ENCODE peak calls at places on chromosomes 3 and 15, in eight cellular contexts. N is body of pancreas; F is left ventricle myocardium inferior; E is endodermal cell; A is CD4-positive, alpha-beta memory T cell; U is aorta; T is iPS DF 6.9; H is choroid plexus epithelial cell. R is an unnamed sample.

GRCh38 chr15:42584031-42584765 is 8.8 kb downstream of the STARD9 start:
- DNase-seq in U (no peak), A (no peak), H (no peak), N (no peak), E (peak), F (no peak), T (no peak), R (no peak)

GRCh38 chr15:64911317-64912186 is at the start of gene ANKDD1A:
- DNase-seq in A (peak), F (peak), E (peak), N (peak), T (no peak), U (peak), H (peak), R (no peak)

GRCh38 chr3:86737517-86737916 is 253.4 kb downstream of the VGLL3 start:
- DNase-seq in U (no peak), E (no peak), N (no peak), T (no peak), H (no peak), F (no peak), A (no peak), R (no peak)

GRCh38 chr15:59994855-59995557 is 9.1 kb upstream of the FOXB1 start:
- DNase-seq in E (peak), N (no peak), U (no peak), H (no peak), T (no peak), F (no peak), A (no peak), R (no peak)

GRCh38 chr3:171054921-171055320 is 28.4 kb upstream of the SLC2A2 start:
- DNase-seq in E (no peak), U (no peak), H (peak), F (no peak), T (no peak), N (no peak), A (no peak), R (no peak)

GRCh38 chr15:38050529-38050928 is 116.1 kb downstream of the TMCO5A start:
- DNase-seq in F (no peak), N (no peak), H (peak), A (no peak), U (no peak), T (no peak), E (no peak), R (no peak)

GRCh38 chr3:76651784-76652183 is 388.1 kb upstream of the ROBO2 start:
- DNase-seq in T (no peak), U (no peak), F (no peak), H (peak), A (no peak), E (no peak), N (no peak), R (no peak)

GRCh38 chr15:67547836-67548531 is 5.5 kb downstream of the MAP2K5 start:
- DNase-seq in F (no peak), T (no peak), E (no peak), U (no peak), N (no peak), A (no peak), H (peak), R (no peak)

GRCh38 chr3:128054363-128054762 is 2.1 kb downstream of the SEC61A1 start:
- DNase-seq in A (no peak), T (no peak), U (no peak), E (no peak), F (no peak), H (peak), N (no peak), R (no peak)
- H3K4me3 ChIP-seq in A (no peak), T (no peak), U (no peak), E (peak), F (peak), H (peak), N (no peak), R (peak)

DNA sequence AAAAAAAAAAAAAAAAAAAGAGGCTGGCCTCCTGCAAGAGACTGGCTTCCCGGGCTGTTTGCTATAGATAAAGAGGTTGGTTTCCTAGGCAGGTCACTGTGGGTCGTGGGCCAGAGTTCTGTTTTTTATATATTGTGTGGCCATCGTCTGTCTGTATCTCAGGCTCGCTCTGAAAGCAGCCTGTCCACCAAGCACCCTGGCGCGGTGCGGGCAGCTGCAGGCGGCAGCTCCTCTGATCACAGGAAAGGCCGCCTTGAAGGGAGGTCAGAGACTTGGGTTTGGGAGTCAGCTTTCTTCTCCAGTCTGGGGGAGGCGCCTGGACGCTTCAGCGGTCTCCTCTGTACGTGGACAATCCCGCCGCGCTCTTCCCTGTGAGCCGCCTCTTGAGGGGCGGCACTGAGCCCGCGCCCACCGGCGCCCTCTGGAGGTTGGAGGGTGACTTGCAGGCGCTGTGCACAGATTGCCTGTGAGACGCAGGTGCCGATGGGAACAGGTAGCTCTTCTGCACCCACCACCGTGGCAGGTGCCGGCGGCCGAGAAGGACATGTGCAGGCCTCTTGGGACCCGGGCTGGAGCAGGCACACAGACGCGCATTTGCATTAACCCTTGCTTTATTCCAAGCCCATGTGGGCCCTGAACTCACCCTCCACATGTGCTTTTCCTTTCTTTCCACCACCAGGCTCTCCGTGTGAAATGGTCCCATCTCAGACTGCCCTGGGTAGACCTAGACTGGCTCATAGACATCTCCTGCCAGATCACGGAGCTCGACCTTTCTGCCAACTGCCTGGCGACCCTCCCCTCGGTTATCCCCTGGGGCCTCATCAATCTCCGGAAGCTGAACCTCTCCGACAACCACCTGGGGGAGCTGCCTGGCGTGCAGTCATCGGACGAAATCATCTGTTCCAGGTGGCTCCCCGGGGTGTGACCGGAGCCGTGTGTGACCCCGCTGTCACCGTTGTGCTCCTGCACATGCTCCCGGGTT is 89.3 kb downstream of the LRRK1 start:
- DNase-seq in E (peak), N (peak), U (peak), A (peak), H (peak), F (peak), T (peak), R (peak)
- H3K4me3 ChIP-seq in E (peak), N (peak), U (no peak), A (peak), H (peak), F (peak), T (peak), R (peak)

DNA sequence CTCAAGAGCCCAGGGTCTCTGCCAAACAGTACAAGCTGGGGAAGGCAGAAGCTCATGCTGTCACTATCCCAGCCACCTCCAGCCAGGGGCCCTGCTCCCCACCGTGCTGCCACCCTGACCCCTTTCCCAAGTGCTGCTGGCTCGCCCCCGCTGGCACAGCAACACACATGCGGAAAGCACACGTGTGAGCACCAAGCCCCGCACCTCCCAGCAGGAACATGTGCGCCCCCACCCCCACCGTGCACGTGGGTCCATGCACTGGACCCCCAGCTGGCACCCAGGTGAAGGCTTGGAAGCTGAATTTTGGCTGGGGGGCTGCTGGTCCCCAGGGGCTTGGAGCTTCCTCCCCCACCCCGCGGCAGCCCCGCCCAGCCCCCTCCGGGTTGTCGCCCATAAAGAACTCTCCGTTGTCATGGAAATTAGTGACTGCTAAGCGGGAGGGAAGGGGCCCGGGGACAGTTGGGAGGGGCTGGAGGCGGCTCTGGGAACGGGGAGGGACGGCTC is 703 bp downstream of the CAMKV start:
- DNase-seq in H (no peak), N (no peak), A (no peak), T (no peak), F (no peak), E (peak), U (no peak), R (no peak)
- H3K4me3 ChIP-seq in H (no peak), N (peak), A (peak), T (peak), F (peak), E (peak), U (no peak), R (peak)

DNA sequence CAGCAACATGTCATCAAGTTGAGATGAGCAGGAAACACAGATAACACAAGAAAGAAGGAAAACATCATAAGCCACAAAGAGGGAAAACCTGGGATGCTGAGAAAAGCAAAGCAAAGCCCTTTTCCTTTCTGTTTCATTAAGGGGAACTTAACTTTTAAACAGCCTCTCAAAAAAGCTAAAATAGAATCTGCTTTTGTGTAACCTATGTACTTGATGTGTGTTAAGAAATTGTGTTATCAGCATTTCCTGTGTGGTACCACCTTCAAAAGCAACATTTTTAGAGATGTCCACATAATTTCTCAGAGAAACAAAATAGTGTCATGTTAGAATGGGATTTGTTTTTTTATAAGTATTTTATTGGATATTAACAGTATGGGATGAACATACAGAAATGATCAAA is 206.2 kb downstream of the IL20RB start:
- DNase-seq in A (no peak), U (no peak), F (no peak), H (no peak), N (no peak), T (no peak), E (no peak), R (no peak)
- H3K4me3 ChIP-seq in A (no peak), U (no peak), F (peak), H (no peak), N (no peak), T (no peak), E (no peak), R (no peak)

GRCh38 chr15:35209838-35210237 is 124.7 kb upstream of the NANOGP8 start:
- DNase-seq in F (no peak), N (no peak), A (no peak), T (no peak), U (no peak), H (peak), E (no peak), R (no peak)

GRCh38 chr15:35206060-35206675 is 121.1 kb upstream of the NANOGP8 start:
- DNase-seq in A (no peak), T (no peak), U (no peak), N (no peak), H (peak), F (no peak), E (no peak), R (peak)

GRCh38 chr15:35208353-35208752 is 123.3 kb upstream of the NANOGP8 start:
- DNase-seq in A (no peak), E (no peak), F (no peak), H (no peak), N (no peak), U (no peak), T (no peak), R (no peak)

GRCh38 chr15:35211240-35211952 is 126.3 kb upstream of the NANOGP8 start:
- DNase-seq in N (no peak), F (no peak), E (no peak), T (no peak), U (no peak), A (no peak), H (no peak), R (no peak)

DNA sequence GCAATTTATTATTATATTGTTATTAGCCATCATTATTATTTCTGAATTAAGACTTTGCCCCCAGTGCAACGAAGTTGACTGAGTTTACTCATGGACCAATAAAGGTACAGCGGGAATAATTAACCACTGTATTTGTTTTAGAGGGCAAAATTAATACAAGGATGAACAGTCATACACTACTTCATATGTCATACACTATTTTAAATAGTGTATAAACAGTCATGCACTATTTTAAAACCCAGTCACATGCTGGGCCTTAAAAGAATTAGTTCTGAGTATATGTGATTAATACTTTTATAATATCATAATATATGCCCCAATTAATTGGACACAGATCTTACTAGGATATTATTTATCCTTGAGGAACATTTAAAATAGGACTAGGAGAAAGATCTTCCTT is 125.3 kb upstream of the NANOGP8 start:
- DNase-seq in H (no peak), N (no peak), A (no peak), T (no peak), F (no peak), E (no peak), U (no peak), R (no peak)
- H3K4me3 ChIP-seq in H (no peak), N (no peak), A (no peak), T (no peak), F (no peak), E (no peak), U (no peak), R (no peak)

DNA sequence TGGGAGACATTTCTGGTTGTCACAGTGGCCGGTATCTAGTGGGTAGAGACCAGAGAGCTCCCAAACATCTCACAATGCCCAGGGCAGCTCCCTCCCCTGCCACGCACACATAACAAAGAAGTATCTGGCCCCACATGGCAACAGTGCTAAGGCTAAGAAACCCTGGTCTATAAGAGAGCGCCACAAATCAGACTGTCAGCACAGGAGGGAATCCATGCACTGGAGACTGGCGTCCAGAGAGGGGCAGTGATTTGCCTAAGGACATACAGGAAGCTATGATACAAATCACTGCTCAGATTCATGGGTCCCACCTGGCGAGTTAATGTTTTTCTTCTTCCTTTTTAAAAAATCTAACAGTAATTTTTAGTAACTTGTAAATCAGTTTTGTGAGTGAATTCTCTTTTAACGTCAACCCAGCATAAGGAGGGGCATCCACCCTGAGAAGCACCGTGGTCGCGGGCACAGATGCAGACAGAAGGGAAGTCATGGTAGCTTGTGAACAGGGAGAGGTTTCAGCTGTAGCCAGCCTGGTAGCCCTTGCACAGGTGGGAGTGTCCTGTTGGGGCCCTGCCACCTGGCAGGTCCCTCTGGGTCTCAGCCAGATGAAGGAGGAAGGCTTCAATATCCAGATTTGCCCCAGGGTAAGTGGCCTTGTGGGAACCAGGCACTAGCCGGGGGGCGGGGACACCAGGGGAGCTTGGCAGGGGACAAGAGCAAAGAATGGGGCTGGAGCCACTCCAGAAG is 8.7 kb downstream of the ISG20 start:
- DNase-seq in A (no peak), H (no peak), F (no peak), U (peak), E (peak), T (no peak), N (peak), R (no peak)
- H3K4me3 ChIP-seq in A (no peak), H (no peak), F (no peak), U (no peak), E (no peak), T (no peak), N (no peak), R (no peak)